ENCODE peak calls at places on chromosomes 5 and 9, in four cellular contexts. C is A549, G is HepG2, H is K562. P is an unnamed sample.

GRCh38 chr5:124631874-124632550 is 114.4 kb downstream of the ZNF608 start:
- DNase-seq in C (no peak), H (no peak), G (no peak), P (no peak)

GRCh38 chr9:4097991-4098390 is 201.9 kb downstream of the GLIS3 start:
- DNase-seq in C (no peak), H (no peak), G (no peak), P (no peak)

GRCh38 chr5:169856571-169856970 is 123.7 kb downstream of the INSYN2B start:
- DNase-seq in H (peak), G (no peak), C (peak), P (no peak)

GRCh38 chr5:59007460-59008063 is 424.7 kb downstream of the RAB3C start:
- DNase-seq in G (no peak), C (no peak), H (no peak), P (no peak)

GRCh38 chr5:17374157-17374556 is 123.9 kb upstream of the TAF11L2 start:
- DNase-seq in H (no peak), G (no peak), C (peak), P (no peak)

GRCh38 chr5:16483361-16483760 is 17.8 kb upstream of the ZNF622 start:
- DNase-seq in C (peak), H (no peak), G (no peak), P (no peak)

GRCh38 chr5:151037561-151038291 is 17.3 kb downstream of the GPX3 start:
- DNase-seq in G (peak), C (no peak), H (no peak), P (no peak)

GRCh38 chr9:11235061-11235460 is 622.3 kb upstream of the PTPRD start:
- DNase-seq in G (no peak), C (no peak), H (no peak), P (no peak)

GRCh38 chr5:171122372-171122771 is 186.7 kb upstream of the TLX3 start:
- DNase-seq in G (no peak), H (no peak), C (no peak), P (no peak)

GRCh38 chr9:106697799-106698591 is 165.0 kb upstream of the ZNF462 start:
- DNase-seq in C (no peak), H (no peak), G (no peak), P (peak)

GRCh38 chr5:125525356-125525755 is 778.9 kb upstream of the ZNF608 start:
- DNase-seq in H (no peak), G (no peak), C (no peak), P (no peak)

GRCh38 chr9:74940600-74940999 is 12.1 kb downstream of the C9orf40 start:
- DNase-seq in G (peak), C (no peak), H (no peak), P (no peak)

GRCh38 chr9:96721731-96722429 is 56.0 kb downstream of the ZNF510 start:
- DNase-seq in C (no peak), G (peak), H (no peak), P (no peak)

GRCh38 chr5:108367679-108368334 is 14.1 kb downstream of the FBXL17 start:
- DNase-seq in C (no peak), G (no peak), H (no peak), P (no peak)

GRCh38 chr5:39760385-39761198 is 335.8 kb upstream of the DAB2 start:
- DNase-seq in C (peak), H (no peak), G (no peak), P (no peak)

GRCh38 chr5:32507738-32508434 is 63.3 kb upstream of the ZFR start:
- DNase-seq in H (no peak), G (no peak), C (no peak), P (no peak)

GRCh38 chr5:32506251-32506661 is 61.7 kb upstream of the ZFR start:
- DNase-seq in G (no peak), H (no peak), C (no peak), P (no peak)

GRCh38 chr5:32504923-32505596 is 60.5 kb upstream of the ZFR start:
- DNase-seq in H (no peak), G (no peak), C (no peak), P (no peak)

GRCh38 chr5:32505718-32506117 is 61.2 kb upstream of the ZFR start:
- DNase-seq in G (no peak), H (no peak), C (no peak), P (no peak)

DNA sequence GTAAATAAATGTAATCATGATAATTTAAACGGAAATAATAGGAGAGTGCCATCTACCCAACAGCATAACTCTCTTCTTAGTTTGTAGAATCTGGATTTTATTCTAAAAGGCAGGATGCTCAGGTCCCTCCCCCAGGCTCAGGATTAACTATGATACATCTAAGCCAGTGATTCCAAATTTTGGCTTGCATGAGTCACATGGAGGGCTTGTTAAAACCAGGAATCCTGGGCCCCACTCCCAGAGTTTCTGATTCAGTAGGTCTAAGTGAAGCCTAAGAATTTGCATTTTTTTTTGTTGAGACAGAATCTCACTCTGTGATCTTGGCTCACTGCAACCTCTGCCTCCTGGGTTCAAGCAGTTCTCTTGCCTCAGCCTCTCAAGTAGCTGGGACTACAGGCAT is 62.3 kb upstream of the ZFR start:
- DNase-seq in H (no peak), C (no peak), G (no peak), P (no peak)
- TF ChIP-seq HMGXB4 in H (no peak), C (no peak), G (no peak), P (no peak)

GRCh38 chr9:77879344-77880089 is 152.1 kb downstream of the GNAQ start:
- DNase-seq in H (no peak), C (peak), G (no peak), P (no peak)
- TF ChIP-seq HMGXB4 in H (no peak), C (no peak), G (no peak), P (no peak)

DNA sequence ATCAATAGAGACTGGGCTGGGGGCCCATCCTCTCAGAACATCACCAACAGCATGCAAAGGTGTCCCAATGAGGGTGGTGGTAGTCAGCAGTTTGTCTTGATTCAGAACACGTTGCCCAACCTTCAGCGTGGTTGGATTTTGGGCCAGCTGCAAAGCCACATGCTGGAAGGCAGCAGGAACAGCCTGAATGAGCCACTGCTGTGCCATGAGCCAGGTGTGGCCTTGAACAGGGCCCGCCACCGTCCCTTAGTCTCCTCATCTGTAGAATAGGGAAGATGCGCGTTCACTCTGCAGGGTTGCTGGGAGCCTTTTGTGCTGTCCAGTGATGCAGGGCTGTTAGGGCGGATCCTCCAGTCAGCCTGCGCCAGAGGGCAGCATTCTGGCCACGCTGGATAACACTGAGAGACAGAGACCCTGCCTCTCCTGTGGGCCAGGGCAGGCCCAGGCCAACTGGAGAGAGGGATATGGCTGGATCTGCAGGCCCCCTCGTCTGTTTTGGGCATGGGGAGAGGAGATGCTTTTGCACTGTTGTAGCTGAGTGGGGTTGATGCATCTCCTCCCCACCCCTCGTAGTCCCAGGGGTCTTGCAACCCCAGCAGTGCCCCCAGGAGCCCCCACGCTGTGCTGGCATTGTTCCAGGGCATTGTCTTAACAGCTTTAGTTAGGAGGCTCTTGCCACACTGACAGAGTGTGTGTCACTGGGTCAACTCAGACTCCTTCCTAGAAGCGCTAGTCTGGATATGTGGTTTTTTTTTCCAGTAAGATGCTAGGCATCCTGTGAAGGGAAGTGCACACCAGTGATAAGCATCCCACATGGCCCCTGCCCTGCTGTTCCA is 42.1 kb downstream of the SLC46A2 start:
- DNase-seq in G (no peak), H (no peak), C (no peak), P (peak)
- TF ChIP-seq HMGXB4 in G (no peak), H (no peak), C (no peak), P (no peak)

DNA sequence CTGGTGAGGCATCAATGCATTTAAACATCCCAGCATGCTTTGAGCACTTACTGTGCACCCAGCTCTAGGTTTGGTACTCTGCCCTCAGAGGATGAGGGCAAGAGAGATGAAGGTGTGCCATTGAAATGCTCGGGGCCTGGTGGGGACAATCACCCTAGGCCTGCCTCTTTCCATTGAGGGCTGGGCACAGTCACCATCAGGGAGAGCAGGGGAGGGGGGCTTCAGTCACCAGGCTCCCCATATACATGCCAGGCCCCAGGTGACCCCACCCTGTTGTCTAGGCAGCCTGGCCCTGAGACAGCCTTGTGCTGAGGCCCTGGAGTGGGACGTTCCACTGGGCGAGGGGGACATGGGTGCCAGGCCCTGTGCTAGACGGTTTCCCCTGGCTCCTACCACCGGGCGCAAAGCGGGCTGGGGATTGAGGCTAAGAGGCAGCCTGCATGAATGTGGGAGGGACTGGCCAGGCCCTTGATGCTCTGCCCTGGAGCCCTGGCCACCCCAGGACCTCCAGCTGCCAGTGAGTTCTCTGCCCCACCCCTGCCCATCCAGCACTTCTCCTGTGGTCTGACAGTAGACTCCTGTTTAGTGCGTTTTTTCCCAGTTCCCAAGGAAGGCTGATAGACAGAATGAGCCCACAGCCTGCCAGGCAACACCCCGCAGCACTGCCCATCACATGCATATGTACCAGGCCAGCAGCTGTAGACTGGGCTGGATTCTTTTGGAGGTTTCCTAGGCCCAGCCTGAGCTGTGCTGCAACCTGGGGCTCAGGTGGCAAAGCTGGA is 18.9 kb downstream of the TCF7 start:
- DNase-seq in H (no peak), C (no peak), G (no peak), P (peak)
- TF ChIP-seq HMGXB4 in H (no peak), C (no peak), G (no peak), P (no peak)

GRCh38 chr9:94826644-94827410 is 100.3 kb downstream of the AOPEP start:
- DNase-seq in G (peak), H (no peak), C (no peak), P (no peak)

GRCh38 chr9:94829380-94830070 is 103.0 kb downstream of the AOPEP start:
- DNase-seq in H (no peak), C (no peak), G (no peak), P (no peak)

GRCh38 chr9:94825620-94825958 is 99.1 kb downstream of the AOPEP start:
- DNase-seq in G (no peak), C (no peak), H (no peak), P (no peak)

GRCh38 chr9:94826044-94826443 is 99.5 kb downstream of the AOPEP start:
- DNase-seq in G (no peak), C (no peak), H (no peak), P (no peak)

GRCh38 chr9:94827584-94828304 is 101.2 kb downstream of the AOPEP start:
- DNase-seq in H (no peak), G (peak), C (peak), P (no peak)
- TF ChIP-seq HMGXB4 in H (no peak), G (no peak), C (no peak), P (no peak)

GRCh38 chr9:35908484-35909125 is 685 bp upstream of the SPAAR start:
- DNase-seq in C (no peak), G (no peak), H (no peak), P (no peak)
- TF ChIP-seq HMGXB4 in C (no peak), G (no peak), H (no peak), P (no peak)

DNA sequence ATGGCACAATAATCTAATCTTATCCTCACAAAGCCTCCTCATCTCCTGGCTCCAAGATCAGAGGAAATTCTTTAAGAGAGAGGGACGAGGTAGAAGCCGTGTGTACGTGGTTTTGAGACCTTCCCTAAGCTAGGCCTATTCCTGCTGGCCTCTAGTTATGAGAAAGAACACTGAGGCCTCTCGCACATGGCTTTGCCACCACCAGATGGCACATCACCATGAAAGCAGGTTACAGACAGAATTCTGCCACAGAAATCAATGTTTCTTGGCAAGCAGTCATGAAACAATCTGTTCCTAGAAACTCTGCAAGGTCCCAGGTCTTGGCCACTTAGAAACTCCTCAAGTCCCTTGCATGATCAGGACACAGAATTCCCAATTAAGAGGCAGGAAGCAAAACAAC is 268.2 kb upstream of the TAS2R1 start:
- DNase-seq in C (peak), H (no peak), G (peak), P (peak)
- TF ChIP-seq HMGXB4 in C (no peak), H (no peak), G (no peak), P (no peak)

DNA sequence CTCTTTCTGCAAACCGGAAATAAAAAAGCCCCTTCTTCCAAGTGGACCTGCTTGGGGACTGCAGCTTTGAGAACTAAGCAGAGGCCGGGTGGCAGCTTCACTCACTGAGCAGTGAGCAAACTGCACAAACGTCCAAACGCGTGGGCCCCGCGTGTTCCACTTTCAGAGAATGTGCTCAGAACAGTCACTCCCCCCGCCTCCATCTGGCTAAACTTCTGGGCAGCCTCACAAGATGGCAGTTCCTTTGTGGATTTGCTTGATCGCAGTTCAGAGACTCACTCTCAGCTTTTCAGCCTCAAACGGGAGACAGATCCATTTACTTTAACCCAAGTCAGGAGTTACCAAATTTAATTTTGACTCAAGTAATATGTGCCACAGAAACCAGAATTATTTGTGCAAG is 216.6 kb downstream of the TLE1 start:
- DNase-seq in C (no peak), H (no peak), G (no peak), P (no peak)
- TF ChIP-seq HMGXB4 in C (no peak), H (no peak), G (no peak), P (no peak)

DNA sequence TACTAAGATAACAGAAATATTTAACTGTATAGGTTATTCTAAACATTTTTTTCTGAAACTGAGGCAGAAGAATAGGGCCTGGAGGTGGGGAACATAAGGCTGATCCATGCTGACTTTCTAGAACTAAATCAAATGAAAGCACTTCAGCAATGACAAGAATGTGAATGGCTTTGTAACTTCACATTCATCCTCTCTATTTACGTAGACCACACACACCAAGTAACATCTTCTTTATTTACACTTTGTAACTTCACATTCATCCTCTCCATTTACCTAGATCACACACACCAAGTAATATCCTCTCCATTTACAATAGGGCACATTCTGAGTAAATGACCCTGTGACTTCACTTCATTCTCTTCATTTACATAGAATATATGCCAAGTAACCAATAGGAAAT is 251.8 kb upstream of the CDH9 start:
- DNase-seq in C (no peak), H (no peak), G (no peak), P (no peak)
- TF ChIP-seq HMGXB4 in C (no peak), H (no peak), G (no peak), P (no peak)